ENCODE peak calls at places on chromosome 18, in ten cellular contexts. S is AG09309, X is foreskin fibroblast, N is psoas muscle, C is left lung, P is testis, L is AG04450, M is neural progenitor cell, H is IMR-90, R is transverse colon. E is an unnamed sample.

GRCh38 chr18:47510831-47511230 is 259.4 kb upstream of the SKOR2 start:
- DNase-seq in C (no peak), H (no peak), X (no peak), L (no peak), P (no peak), M (no peak), N (no peak), S (no peak), R (no peak), E (no peak)

GRCh38 chr18:25250610-25250859 is 101.4 kb downstream of the ZNF521 start:
- DNase-seq in R (no peak), N (no peak), X (no peak), S (no peak), M (no peak), L (no peak), H (no peak), P (no peak), C (no peak), E (no peak)

GRCh38 chr18:33424266-33424946 is 16.1 kb downstream of the CCDC178 start:
- DNase-seq in L (no peak), S (no peak), M (peak), R (no peak), N (no peak), H (no peak), P (no peak), X (no peak), C (no peak), E (no peak)

GRCh38 chr18:34626404-34627137 is 83.5 kb upstream of the DTNA start:
- DNase-seq in H (peak), C (no peak), S (no peak), M (no peak), X (peak), R (no peak), N (no peak), P (no peak), L (no peak), E (no peak)

GRCh38 chr18:48728204-48728833 is 189.5 kb downstream of the CTIF start:
- DNase-seq in P (no peak), N (peak), M (no peak), S (peak), C (no peak), L (peak), X (peak), H (peak), R (no peak), E (no peak)

GRCh38 chr18:52791321-52791720 is 451.3 kb downstream of the DCC start:
- DNase-seq in M (no peak), C (no peak), X (no peak), N (no peak), L (no peak), H (no peak), R (no peak), S (no peak), P (no peak), E (no peak)

GRCh38 chr18:74795766-74796165 is 198.1 kb downstream of the ZNF407 start:
- DNase-seq in P (no peak), X (no peak), S (no peak), L (no peak), H (no peak), C (no peak), M (no peak), N (no peak), R (no peak), E (no peak)

GRCh38 chr18:49100226-49100968 is 149.6 kb upstream of the SMAD7 start:
- DNase-seq in R (no peak), H (peak), X (peak), L (no peak), N (no peak), C (no peak), M (peak), P (no peak), S (no peak), E (peak)

GRCh38 chr18:37577051-37577611 is 11.5 kb upstream of the CELF4 start:
- DNase-seq in L (no peak), N (no peak), S (no peak), H (no peak), C (peak), R (no peak), M (peak), P (peak), X (no peak), E (no peak)

GRCh38 chr18:26757263-26758019 is 108.1 kb downstream of the AQP4 start:
- DNase-seq in H (no peak), X (no peak), M (no peak), R (peak), S (no peak), N (no peak), P (no peak), C (no peak), L (no peak), E (no peak)

GRCh38 chr18:74457743-74458465 is 796 bp upstream of the DIPK1C start:
- DNase-seq in L (no peak), N (no peak), C (no peak), H (no peak), P (peak), X (no peak), R (no peak), S (no peak), M (peak), E (no peak)

GRCh38 chr18:51537487-51537886 is 340.0 kb upstream of the MEX3C start:
- DNase-seq in S (no peak), N (no peak), M (peak), C (no peak), P (peak), H (no peak), X (no peak), R (peak), L (no peak), E (peak)

GRCh38 chr18:45026162-45026561 is 345.5 kb downstream of the SETBP1 start:
- DNase-seq in C (no peak), L (no peak), M (peak), S (no peak), R (no peak), P (peak), X (no peak), H (no peak), N (no peak), E (no peak)

GRCh38 chr18:42508683-42509347 is 553.8 kb downstream of the PIK3C3 start:
- DNase-seq in N (no peak), X (no peak), S (no peak), M (no peak), H (no peak), C (no peak), R (no peak), P (no peak), L (no peak), E (no peak)

GRCh38 chr18:23172981-23173380 is 37.7 kb downstream of the CABLES1 start:
- DNase-seq in L (no peak), C (no peak), H (no peak), M (no peak), X (no peak), S (no peak), P (no peak), N (no peak), R (no peak), E (no peak)

GRCh38 chr18:2805970-2806943 is 40.5 kb upstream of the EMILIN2 start:
- DNase-seq in L (peak), N (no peak), R (no peak), C (no peak), M (peak), P (no peak), X (peak), S (no peak), H (peak), E (peak)

GRCh38 chr18:79919089-79919488 is 32.4 kb downstream of the SLC66A2 start:
- DNase-seq in P (peak), R (peak), M (no peak), S (no peak), L (no peak), N (no peak), C (peak), X (no peak), H (no peak), E (no peak)

GRCh38 chr18:6543330-6543908 is 128.7 kb upstream of the L3MBTL4 start:
- DNase-seq in X (peak), S (no peak), H (peak), P (no peak), M (peak), C (no peak), N (no peak), L (no peak), R (no peak), E (no peak)

GRCh38 chr18:46431522-46432171 is 225.4 kb downstream of the LOXHD1 start:
- DNase-seq in X (no peak), P (no peak), R (no peak), C (no peak), H (no peak), N (no peak), M (peak), L (no peak), S (no peak), E (no peak)

GRCh38 chr18:49238433-49239042 is 221.9 kb downstream of the DYM start:
- DNase-seq in L (no peak), C (no peak), M (peak), X (peak), R (no peak), N (no peak), P (no peak), S (no peak), H (peak), E (no peak)

GRCh38 chr18:34223893-34224422 is 755 bp downstream of the NOL4 start:
- DNase-seq in M (peak), P (no peak), X (peak), R (no peak), H (no peak), L (no peak), C (peak), N (no peak), S (no peak), E (no peak)

GRCh38 chr18:11108956-11109355 is 40.4 kb downstream of the PIEZO2 start:
- DNase-seq in R (no peak), L (no peak), S (no peak), X (no peak), M (no peak), C (no peak), P (no peak), N (no peak), H (no peak), E (no peak)

GRCh38 chr18:21191596-21192307 is 50.3 kb upstream of the GREB1L start:
- DNase-seq in N (peak), C (no peak), H (peak), P (peak), S (peak), R (peak), X (peak), M (peak), L (peak), E (peak)

GRCh38 chr18:77716282-77716681 is 466.6 kb downstream of the GALR1 start:
- DNase-seq in H (no peak), X (no peak), C (no peak), L (no peak), R (no peak), N (no peak), M (no peak), S (no peak), P (no peak), E (no peak)

GRCh38 chr18:55439036-55439435 is 149.0 kb downstream of the TCF4 start:
- DNase-seq in X (no peak), C (no peak), R (no peak), L (no peak), P (no peak), S (no peak), H (no peak), N (no peak), M (peak), E (no peak)

GRCh38 chr18:11005528-11005927 is 143.8 kb downstream of the PIEZO2 start:
- DNase-seq in S (no peak), N (no peak), X (peak), P (no peak), M (peak), H (peak), L (peak), R (peak), C (no peak), E (peak)

GRCh38 chr18:46601338-46601908 is 55.6 kb downstream of the LOXHD1 start:
- DNase-seq in S (no peak), C (no peak), N (no peak), P (no peak), L (no peak), M (no peak), H (no peak), R (no peak), X (no peak), E (no peak)

GRCh38 chr18:26803643-26804042 is 61.9 kb downstream of the AQP4 start:
- DNase-seq in X (no peak), M (no peak), S (no peak), P (no peak), N (no peak), C (no peak), L (no peak), R (no peak), H (no peak), E (no peak)

GRCh38 chr18:63683152-63683551 is 19.6 kb upstream of the SERPINB11 start:
- DNase-seq in H (peak), S (peak), R (no peak), M (peak), L (peak), C (no peak), N (no peak), P (no peak), X (peak), E (peak)

GRCh38 chr18:76408480-76409067 is 86.5 kb downstream of the ZNF516 start:
- DNase-seq in N (no peak), L (no peak), C (no peak), R (no peak), M (no peak), P (no peak), S (no peak), X (no peak), H (no peak), E (peak)

GRCh38 chr18:79803611-79804051 is 5.9 kb downstream of the KCNG2 start:
- DNase-seq in L (no peak), N (no peak), X (no peak), C (no peak), S (no peak), P (no peak), R (no peak), H (no peak), M (no peak), E (no peak)

GRCh38 chr18:37742436-37742835 is 176.8 kb upstream of the CELF4 start:
- DNase-seq in L (no peak), S (no peak), X (no peak), P (no peak), M (peak), C (no peak), H (no peak), R (no peak), N (no peak), E (no peak)

GRCh38 chr18:75582406-75582821 is 154.9 kb upstream of the SMIM21 start:
- DNase-seq in L (peak), X (no peak), C (no peak), M (no peak), H (peak), P (no peak), S (peak), R (no peak), N (no peak), E (no peak)

DNA sequence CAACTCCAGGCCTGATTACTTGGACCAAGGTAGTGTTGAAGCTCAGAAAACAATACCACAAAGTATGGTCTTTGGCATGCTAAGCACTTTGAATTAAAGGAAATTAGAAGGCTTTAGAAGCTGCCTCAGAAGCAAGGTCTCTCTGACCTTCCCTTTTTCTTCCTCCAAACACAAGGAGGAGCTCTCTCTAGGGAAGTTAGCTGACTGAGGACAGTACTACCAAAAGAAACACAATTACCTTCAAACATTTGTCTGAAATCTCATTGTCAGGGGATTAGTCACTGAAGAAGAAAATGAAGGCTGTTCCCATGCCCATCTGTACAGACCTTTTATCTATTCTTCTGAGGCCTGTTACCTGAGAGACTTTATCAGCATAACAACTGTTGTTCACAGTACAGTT is 279.3 kb downstream of the CDH20 start:
- DNase-seq in C (no peak), N (no peak), L (no peak), X (no peak), M (no peak), R (no peak), S (no peak), P (no peak), H (no peak), E (no peak)
- TF ChIP-seq CTCF in C (no peak), N (no peak), L (peak), X (peak), M (peak), R (no peak), S (peak), P (no peak), H (peak), E (peak)

GRCh38 chr18:7921938-7922587 is 354.9 kb downstream of the PTPRM start:
- DNase-seq in R (no peak), P (no peak), X (peak), N (no peak), H (peak), C (no peak), L (no peak), S (peak), M (no peak), E (no peak)
- H3K4me3 ChIP-seq in R (no peak), P (no peak), X (no peak), N (no peak), H (no peak), C (no peak), L (no peak), S (no peak), M (no peak), E (no peak)

DNA sequence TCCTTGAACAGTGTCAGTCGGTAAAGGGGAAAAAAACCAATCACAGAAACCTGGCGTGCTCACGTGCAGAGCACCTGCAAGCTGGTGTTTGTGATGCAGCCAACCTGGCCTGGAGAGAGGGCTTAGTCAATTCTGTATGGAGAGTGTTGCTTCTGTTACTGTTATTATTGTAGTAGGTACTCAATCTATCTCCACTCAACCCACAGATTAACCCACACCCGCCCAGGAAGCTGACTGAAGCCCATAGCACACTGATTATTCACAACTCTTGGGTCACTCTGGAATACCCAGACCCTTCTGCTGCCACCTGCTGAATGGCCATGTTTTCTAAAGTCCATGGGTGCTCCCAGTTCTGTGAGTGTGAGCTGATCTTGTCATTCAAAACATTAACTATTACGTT is 53.9 kb downstream of the TNFRSF11A start:
- DNase-seq in P (no peak), M (no peak), X (no peak), L (no peak), N (no peak), S (no peak), H (no peak), C (no peak), R (no peak), E (no peak)
- TF ChIP-seq CTCF in P (no peak), M (no peak), X (no peak), L (no peak), N (no peak), S (no peak), H (no peak), C (no peak), R (no peak), E (no peak)

GRCh38 chr18:58580623-58581022 is 48.3 kb downstream of the ALPK2 start:
- DNase-seq in C (no peak), S (peak), N (no peak), L (no peak), M (peak), P (no peak), H (peak), R (no peak), X (peak), E (no peak)

GRCh38 chr18:58578835-58579560 is 49.9 kb downstream of the ALPK2 start:
- DNase-seq in C (no peak), S (peak), M (no peak), H (peak), R (no peak), P (no peak), X (peak), L (peak), N (no peak), E (no peak)

GRCh38 chr18:58580078-58580477 is 48.8 kb downstream of the ALPK2 start:
- DNase-seq in C (no peak), H (peak), R (no peak), P (no peak), L (no peak), N (no peak), M (no peak), S (no peak), X (peak), E (no peak)

GRCh38 chr18:58578321-58578720 is 50.6 kb downstream of the ALPK2 start:
- DNase-seq in S (no peak), M (no peak), L (no peak), R (no peak), N (no peak), P (no peak), X (peak), H (peak), C (no peak), E (no peak)

DNA sequence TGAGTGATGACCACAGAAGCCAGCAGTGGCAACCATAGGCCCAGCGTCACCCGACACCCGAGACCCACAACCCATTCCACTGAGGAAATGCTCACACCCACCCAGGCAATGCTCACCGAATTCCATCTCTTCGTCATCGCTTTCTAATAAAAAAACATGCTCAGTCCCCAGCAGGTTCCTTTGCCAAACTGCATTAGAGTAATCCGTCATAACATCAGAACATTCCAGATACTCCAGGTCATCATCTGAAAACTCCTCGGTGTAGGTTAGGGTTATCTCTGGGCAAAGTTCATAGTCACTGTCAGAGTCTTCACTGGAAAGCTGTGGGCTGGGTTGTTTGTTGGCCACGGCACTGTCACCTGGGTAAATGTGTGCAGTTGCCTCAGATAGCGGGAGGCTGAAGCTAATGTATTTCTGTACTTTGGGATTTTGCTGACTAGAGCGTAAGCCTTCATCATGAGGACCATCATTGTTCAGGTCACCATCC is 49.3 kb downstream of the ALPK2 start:
- DNase-seq in P (no peak), M (no peak), X (peak), L (peak), N (no peak), R (no peak), C (no peak), S (peak), H (peak), E (no peak)
- H3K4me3 ChIP-seq in P (no peak), M (no peak), X (peak), L (peak), N (peak), R (no peak), C (no peak), S (peak), H (peak), E (no peak)

GRCh38 chr18:50281295-50281971 is at the start of gene MBD1:
- DNase-seq in N (peak), H (peak), S (peak), X (peak), M (peak), L (peak), R (peak), P (peak), C (peak), E (peak)
- TF ChIP-seq CTCF in N (peak), H (peak), S (peak), X (no peak), M (peak), L (peak), R (peak), P (peak), C (peak), E (no peak)

DNA sequence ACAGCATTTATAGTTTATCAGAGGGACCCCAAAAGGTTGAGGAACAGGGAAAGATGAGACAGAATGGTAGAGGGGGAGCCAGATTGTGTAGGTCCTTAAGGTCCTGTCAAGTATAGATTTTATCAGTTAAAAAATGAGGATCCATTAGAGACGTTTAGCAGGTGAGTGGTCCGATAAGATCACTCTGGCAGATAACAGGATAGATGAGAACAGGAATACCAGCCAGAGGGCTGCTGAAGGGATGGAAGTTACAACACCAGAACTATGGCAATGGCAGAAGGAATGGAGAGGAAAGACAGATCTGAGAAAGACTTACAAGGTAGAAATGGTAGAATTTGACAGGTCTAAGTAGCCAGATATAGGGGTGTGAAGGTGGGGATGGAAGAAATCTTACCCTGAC is 141.7 kb downstream of the CDH20 start:
- DNase-seq in C (no peak), S (no peak), P (no peak), H (no peak), R (no peak), X (no peak), L (no peak), N (no peak), M (no peak), E (no peak)
- H3K4me3 ChIP-seq in C (no peak), S (no peak), P (no peak), H (no peak), R (no peak), X (no peak), L (no peak), N (no peak), M (no peak), E (no peak)

E was measured in LNCaP clone FGC.